ENCODE peak calls at places on chromosomes 5 and 9, in four cellular contexts. One of them, this sample, is unnamed.

GRCh38 chr9:72210522-72210921 is 61.3 kb downstream of the GDA start:
- DNase-seq in NCI-H774: no peak
- DNase-seq in thoracic aorta: no peak
- DNase-seq in stimulated activated effector memory CD8-positive, alpha-beta T cell treated with anti-CD3 and anti-CD28 coated beads, Interleukin-12 subunit alpha, Interleukin-12 subunit beta, amount 100 ng/mL, for 72 hours: no peak
- DNase-seq in this sample: no peak

GRCh38 chr5:14101922-14102321 is 41.2 kb upstream of the TRIO start:
- DNase-seq in NCI-H774: no peak
- DNase-seq in stimulated activated effector memory CD8-positive, alpha-beta T cell treated with anti-CD3 and anti-CD28 coated beads, Interleukin-12 subunit alpha, Interleukin-12 subunit beta, amount 100 ng/mL, for 72 hours: no peak
- DNase-seq in thoracic aorta: no peak
- DNase-seq in this sample: no peak

GRCh38 chr9:121240394-121241145 is 27.4 kb upstream of the GSN start:
- DNase-seq in thoracic aorta: no peak
- DNase-seq in stimulated activated effector memory CD8-positive, alpha-beta T cell treated with anti-CD3 and anti-CD28 coated beads, Interleukin-12 subunit alpha, Interleukin-12 subunit beta, amount 100 ng/mL, for 72 hours: no peak
- DNase-seq in NCI-H774: no peak
- DNase-seq in this sample: no peak

GRCh38 chr5:149367249-149367971 is 9.6 kb downstream of the PCYOX1L start:
- DNase-seq in NCI-H774: peak
- DNase-seq in thoracic aorta: no peak
- DNase-seq in stimulated activated effector memory CD8-positive, alpha-beta T cell treated with anti-CD3 and anti-CD28 coated beads, Interleukin-12 subunit alpha, Interleukin-12 subunit beta, amount 100 ng/mL, for 72 hours: peak
- DNase-seq in this sample: no peak

GRCh38 chr9:116434314-116434713 is 252.8 kb upstream of the TRIM32 start:
- DNase-seq in stimulated activated effector memory CD8-positive, alpha-beta T cell treated with anti-CD3 and anti-CD28 coated beads, Interleukin-12 subunit alpha, Interleukin-12 subunit beta, amount 100 ng/mL, for 72 hours: no peak
- DNase-seq in thoracic aorta: no peak
- DNase-seq in NCI-H774: no peak
- DNase-seq in this sample: no peak

GRCh38 chr9:8205580-8205979 is 406.0 kb upstream of the DMAC1 start:
- DNase-seq in thoracic aorta: no peak
- DNase-seq in NCI-H774: no peak
- DNase-seq in stimulated activated effector memory CD8-positive, alpha-beta T cell treated with anti-CD3 and anti-CD28 coated beads, Interleukin-12 subunit alpha, Interleukin-12 subunit beta, amount 100 ng/mL, for 72 hours: no peak
- DNase-seq in this sample: no peak

GRCh38 chr5:123951204-123951977 is 439.4 kb downstream of the CSNK1G3 start:
- DNase-seq in stimulated activated effector memory CD8-positive, alpha-beta T cell treated with anti-CD3 and anti-CD28 coated beads, Interleukin-12 subunit alpha, Interleukin-12 subunit beta, amount 100 ng/mL, for 72 hours: no peak
- DNase-seq in thoracic aorta: no peak
- DNase-seq in NCI-H774: no peak
- DNase-seq in this sample: no peak

GRCh38 chr5:145531038-145531734 is 304.0 kb downstream of the PRELID2 start:
- DNase-seq in thoracic aorta: no peak
- DNase-seq in stimulated activated effector memory CD8-positive, alpha-beta T cell treated with anti-CD3 and anti-CD28 coated beads, Interleukin-12 subunit alpha, Interleukin-12 subunit beta, amount 100 ng/mL, for 72 hours: no peak
- DNase-seq in NCI-H774: no peak
- DNase-seq in this sample: no peak

GRCh38 chr5:180771839-180772238 is 30.8 kb downstream of the MGAT1 start:
- DNase-seq in thoracic aorta: no peak
- DNase-seq in stimulated activated effector memory CD8-positive, alpha-beta T cell treated with anti-CD3 and anti-CD28 coated beads, Interleukin-12 subunit alpha, Interleukin-12 subunit beta, amount 100 ng/mL, for 72 hours: no peak
- DNase-seq in NCI-H774: no peak
- DNase-seq in this sample: no peak

GRCh38 chr9:69012690-69013403 is 1.1 kb downstream of the PRKACG start:
- DNase-seq in stimulated activated effector memory CD8-positive, alpha-beta T cell treated with anti-CD3 and anti-CD28 coated beads, Interleukin-12 subunit alpha, Interleukin-12 subunit beta, amount 100 ng/mL, for 72 hours: no peak
- DNase-seq in thoracic aorta: no peak
- DNase-seq in NCI-H774: no peak
- DNase-seq in this sample: no peak

GRCh38 chr5:145403959-145404358 is 431.2 kb downstream of the PRELID2 start:
- DNase-seq in thoracic aorta: no peak
- DNase-seq in NCI-H774: no peak
- DNase-seq in stimulated activated effector memory CD8-positive, alpha-beta T cell treated with anti-CD3 and anti-CD28 coated beads, Interleukin-12 subunit alpha, Interleukin-12 subunit beta, amount 100 ng/mL, for 72 hours: no peak
- DNase-seq in this sample: no peak

GRCh38 chr5:177471610-177472356 is 1.7 kb downstream of the DBN1 start:
- DNase-seq in stimulated activated effector memory CD8-positive, alpha-beta T cell treated with anti-CD3 and anti-CD28 coated beads, Interleukin-12 subunit alpha, Interleukin-12 subunit beta, amount 100 ng/mL, for 72 hours: no peak
- DNase-seq in NCI-H774: no peak
- DNase-seq in thoracic aorta: no peak
- DNase-seq in this sample: no peak

GRCh38 chr5:92841604-92842155 is 739.3 kb downstream of the NR2F1-AS1 start:
- DNase-seq in NCI-H774: no peak
- DNase-seq in thoracic aorta: no peak
- DNase-seq in stimulated activated effector memory CD8-positive, alpha-beta T cell treated with anti-CD3 and anti-CD28 coated beads, Interleukin-12 subunit alpha, Interleukin-12 subunit beta, amount 100 ng/mL, for 72 hours: no peak
- DNase-seq in this sample: no peak

GRCh38 chr9:77433675-77434445 is 214.3 kb downstream of the GNA14 start:
- DNase-seq in NCI-H774: peak
- DNase-seq in stimulated activated effector memory CD8-positive, alpha-beta T cell treated with anti-CD3 and anti-CD28 coated beads, Interleukin-12 subunit alpha, Interleukin-12 subunit beta, amount 100 ng/mL, for 72 hours: peak
- DNase-seq in thoracic aorta: no peak
- DNase-seq in this sample: no peak

GRCh38 chr9:120931278-120932085 is 4.9 kb upstream of the TRAF1 start:
- DNase-seq in thoracic aorta: no peak
- DNase-seq in NCI-H774: no peak
- DNase-seq in stimulated activated effector memory CD8-positive, alpha-beta T cell treated with anti-CD3 and anti-CD28 coated beads, Interleukin-12 subunit alpha, Interleukin-12 subunit beta, amount 100 ng/mL, for 72 hours: no peak
- DNase-seq in this sample: no peak

GRCh38 chr5:33713087-33713486 is 178.7 kb downstream of the ADAMTS12 start:
- DNase-seq in stimulated activated effector memory CD8-positive, alpha-beta T cell treated with anti-CD3 and anti-CD28 coated beads, Interleukin-12 subunit alpha, Interleukin-12 subunit beta, amount 100 ng/mL, for 72 hours: no peak
- DNase-seq in thoracic aorta: no peak
- DNase-seq in NCI-H774: no peak
- DNase-seq in this sample: no peak

GRCh38 chr5:22258139-22258538 is 595.0 kb downstream of the CDH12 start:
- DNase-seq in NCI-H774: no peak
- DNase-seq in thoracic aorta: no peak
- DNase-seq in stimulated activated effector memory CD8-positive, alpha-beta T cell treated with anti-CD3 and anti-CD28 coated beads, Interleukin-12 subunit alpha, Interleukin-12 subunit beta, amount 100 ng/mL, for 72 hours: no peak
- DNase-seq in this sample: no peak

GRCh38 chr9:101977614-101978210 is 239.3 kb upstream of the GRIN3A start:
- DNase-seq in stimulated activated effector memory CD8-positive, alpha-beta T cell treated with anti-CD3 and anti-CD28 coated beads, Interleukin-12 subunit alpha, Interleukin-12 subunit beta, amount 100 ng/mL, for 72 hours: no peak
- DNase-seq in thoracic aorta: no peak
- DNase-seq in NCI-H774: no peak
- DNase-seq in this sample: no peak

GRCh38 chr5:50582699-50583098 is 83.7 kb upstream of the PARP8 start:
- DNase-seq in NCI-H774: no peak
- DNase-seq in thoracic aorta: no peak
- DNase-seq in stimulated activated effector memory CD8-positive, alpha-beta T cell treated with anti-CD3 and anti-CD28 coated beads, Interleukin-12 subunit alpha, Interleukin-12 subunit beta, amount 100 ng/mL, for 72 hours: no peak
- DNase-seq in this sample: no peak

GRCh38 chr5:148924817-148925216 is 98.4 kb downstream of the ADRB2 start:
- DNase-seq in NCI-H774: no peak
- DNase-seq in stimulated activated effector memory CD8-positive, alpha-beta T cell treated with anti-CD3 and anti-CD28 coated beads, Interleukin-12 subunit alpha, Interleukin-12 subunit beta, amount 100 ng/mL, for 72 hours: no peak
- DNase-seq in thoracic aorta: no peak
- DNase-seq in this sample: no peak

GRCh38 chr9:76458903-76459690 is at the start of gene GCNT1:
- DNase-seq in thoracic aorta: no peak
- DNase-seq in NCI-H774: peak
- DNase-seq in stimulated activated effector memory CD8-positive, alpha-beta T cell treated with anti-CD3 and anti-CD28 coated beads, Interleukin-12 subunit alpha, Interleukin-12 subunit beta, amount 100 ng/mL, for 72 hours: peak
- DNase-seq in this sample: peak

GRCh38 chr5:53893626-53894025 is 333.2 kb downstream of the NDUFS4 start:
- DNase-seq in thoracic aorta: no peak
- DNase-seq in NCI-H774: no peak
- DNase-seq in stimulated activated effector memory CD8-positive, alpha-beta T cell treated with anti-CD3 and anti-CD28 coated beads, Interleukin-12 subunit alpha, Interleukin-12 subunit beta, amount 100 ng/mL, for 72 hours: no peak
- DNase-seq in this sample: no peak

GRCh38 chr9:130328349-130328801 is 62.8 kb downstream of the HMCN2 start:
- DNase-seq in thoracic aorta: no peak
- DNase-seq in stimulated activated effector memory CD8-positive, alpha-beta T cell treated with anti-CD3 and anti-CD28 coated beads, Interleukin-12 subunit alpha, Interleukin-12 subunit beta, amount 100 ng/mL, for 72 hours: no peak
- DNase-seq in NCI-H774: no peak
- DNase-seq in this sample: no peak

GRCh38 chr5:148826082-148826971 is at the start of gene ADRB2:
- DNase-seq in stimulated activated effector memory CD8-positive, alpha-beta T cell treated with anti-CD3 and anti-CD28 coated beads, Interleukin-12 subunit alpha, Interleukin-12 subunit beta, amount 100 ng/mL, for 72 hours: peak
- DNase-seq in thoracic aorta: peak
- DNase-seq in NCI-H774: peak
- DNase-seq in this sample: peak

GRCh38 chr5:174413520-174414314 is 310.7 kb upstream of the MSX2 start:
- DNase-seq in thoracic aorta: no peak
- DNase-seq in stimulated activated effector memory CD8-positive, alpha-beta T cell treated with anti-CD3 and anti-CD28 coated beads, Interleukin-12 subunit alpha, Interleukin-12 subunit beta, amount 100 ng/mL, for 72 hours: no peak
- DNase-seq in NCI-H774: no peak
- DNase-seq in this sample: no peak